ENCODE peak calls at places on chromosomes 12 and 14, in four cellular contexts. Y is iris pigment epithelial cell; B is midbrain; T is activated CD4-positive, CD25-positive, alpha-beta regulatory T cell. O is an unnamed sample.

GRCh38 chr14:79057333-79057732 is 887.2 kb downstream of the NRXN3 start:
- DNase-seq in Y (no peak), B (no peak), T (no peak), O (no peak)

GRCh38 chr12:109459247-109459646 is 17.9 kb downstream of the KCTD10 start:
- DNase-seq in Y (peak; percentile 78), B (no peak), T (no peak), O (no peak)

GRCh38 chr14:63960926-63961567 is 108.2 kb downstream of the SYNE2 start:
- DNase-seq in Y (peak; percentile 21), B (no peak), T (no peak), O (no peak)

GRCh38 chr12:118120579-118121363 is 15.2 kb upstream of the PEBP1 start:
- DNase-seq in Y (peak; percentile 71), B (peak; percentile 85), T (peak; percentile 53), O (peak; percentile 71)

GRCh38 chr14:71620401-71620800 is 311.8 kb upstream of the RGS6 start:
- DNase-seq in Y (peak; percentile 88), B (no peak), T (no peak), O (no peak)

GRCh38 chr14:94129111-94129757 is at the start of gene IFI27L2:
- DNase-seq in Y (peak; percentile 82), B (peak; percentile 84), T (peak; percentile 66), O (peak; percentile 86)

GRCh38 chr14:74618078-74618952 is 6.3 kb upstream of the LTBP2 start:
- DNase-seq in Y (peak; percentile 78), B (no peak), T (no peak), O (no peak)

GRCh38 chr14:89040438-89041244 is 216.2 kb downstream of the TTC8 start:
- DNase-seq in Y (peak; percentile 93), B (peak; percentile 91), T (peak; percentile 84), O (peak; percentile 82)

GRCh38 chr12:116813271-116814041 is 67.8 kb downstream of the HRK start:
- DNase-seq in Y (peak; percentile 20), B (no peak), T (no peak), O (no peak)

GRCh38 chr14:91365552-91365951 is 52.1 kb downstream of the CCDC88C start:
- DNase-seq in Y (no peak), B (no peak), T (no peak), O (no peak)

GRCh38 chr12:52082026-52082667 is 2.6 kb downstream of the SMIM41 start:
- DNase-seq in Y (no peak), B (no peak), T (no peak), O (no peak)

GRCh38 chr12:54932691-54933090 is 51.9 kb downstream of the TESPA1 start:
- DNase-seq in Y (peak; percentile 4), B (no peak), T (no peak), O (no peak)

GRCh38 chr12:85951823-85952222 is 77.7 kb downstream of the NTS start:
- DNase-seq in Y (peak; percentile 32), B (no peak), T (no peak), O (no peak)

GRCh38 chr14:59969319-59969718 is 49.4 kb downstream of the LRRC9 start:
- DNase-seq in Y (peak; percentile 40), B (no peak), T (no peak), O (no peak)

GRCh38 chr12:52243774-52244614 is 11.0 kb downstream of the KRT7 start:
- DNase-seq in Y (peak; percentile 93), B (no peak), T (no peak), O (no peak)

GRCh38 chr12:58408516-58408915 is 467.1 kb downstream of the ATP23 start:
- DNase-seq in Y (no peak), B (no peak), T (no peak), O (no peak)

GRCh38 chr12:3148366-3149000 is 71.3 kb downstream of the TSPAN9 start:
- DNase-seq in Y (no peak), B (no peak), T (no peak), O (no peak)

GRCh38 chr12:121697093-121697698 is 15.4 kb upstream of the TMEM120B start:
- DNase-seq in Y (peak; percentile 36), B (peak; percentile 56), T (no peak), O (no peak)

GRCh38 chr14:94501588-94502516 is 7.4 kb downstream of the SERPINA12 start:
- DNase-seq in Y (no peak), B (no peak), T (no peak), O (no peak)

GRCh38 chr14:36174767-36175424 is 1.6 kb downstream of the PTCSC3 start:
- DNase-seq in Y (no peak), B (no peak), T (no peak), O (no peak)

GRCh38 chr14:72599579-72600470 is 294.1 kb downstream of the DPF3 start:
- DNase-seq in Y (no peak), B (no peak), T (no peak), O (no peak)

GRCh38 chr12:89212339-89212771 is 139.9 kb downstream of the DUSP6 start:
- DNase-seq in Y (peak; percentile 78), B (no peak), T (no peak), O (peak; percentile 2)

GRCh38 chr12:116066381-116067230 is 210.9 kb downstream of the MED13L start:
- DNase-seq in Y (peak; percentile 59), B (no peak), T (peak; percentile 20), O (no peak)

GRCh38 chr12:78096909-78097597 is 266.4 kb downstream of the NAV3 start:
- DNase-seq in Y (peak; percentile 70), B (peak; percentile 70), T (no peak), O (no peak)

GRCh38 chr12:111076199-111076598 is 155.8 kb upstream of the MYL2 start:
- DNase-seq in Y (no peak), B (no peak), T (no peak), O (no peak)

GRCh38 chr12:109393437-109394345 is 46.0 kb downstream of the MYO1H start:
- DNase-seq in Y (peak; percentile 51), B (peak; percentile 44), T (no peak), O (peak; percentile 39)

GRCh38 chr12:49794811-49795653 is 33.2 kb downstream of the NCKAP5L start:
- DNase-seq in Y (no peak), B (no peak), T (no peak), O (no peak)

GRCh38 chr12:27840229-27840999 is 60.4 kb upstream of the MANSC4 start:
- DNase-seq in Y (no peak), B (no peak), T (no peak), O (no peak)

GRCh38 chr12:54744590-54744989 is 96.4 kb upstream of the DCD start:
- DNase-seq in Y (no peak), B (no peak), T (no peak), O (no peak)

GRCh38 chr14:54838931-54839512 is 63.6 kb downstream of the GCH1 start:
- DNase-seq in Y (no peak), B (no peak), T (no peak), O (no peak)

GRCh38 chr12:53056296-53056695 is 6.4 kb downstream of the TNS2 start:
- DNase-seq in Y (no peak), B (no peak), T (no peak), O (no peak)

O was measured in putamen.